ENCODE peak calls at places on chromosomes 16 and 17, in seven cellular contexts. C is iPS-NIHi11, R is psoas muscle, A is HTR-8/SVneo, P is mammary epithelial cell, N is T-helper 2 cell, G is HFFc6. E is an unnamed sample.

GRCh38 chr17:50845260-50846147 is 10.1 kb downstream of the WFIKKN2 start:
- DNase-seq in A (peak), R (peak), N (no peak), P (peak), G (peak), C (no peak), E (no peak)

GRCh38 chr17:57257911-57258885 is 1.9 kb downstream of the MSI2 start:
- DNase-seq in N (no peak), P (no peak), R (no peak), A (no peak), C (no peak), G (no peak), E (no peak)

GRCh38 chr17:40106760-40107265 is 6.4 kb upstream of the NR1D1 start:
- DNase-seq in N (no peak), R (no peak), A (no peak), P (no peak), G (no peak), C (no peak), E (no peak)

GRCh38 chr17:50026901-50027638 is 28.8 kb upstream of the ITGA3 start:
- DNase-seq in R (peak), G (peak), C (peak), A (peak), P (peak), N (peak), E (peak)

GRCh38 chr17:33712120-33712519 is 419.0 kb upstream of the ASIC2 start:
- DNase-seq in G (no peak), P (no peak), R (no peak), N (no peak), A (no peak), C (peak), E (no peak)

GRCh38 chr17:69761767-69762321 is 313.2 kb upstream of the KCNJ16 start:
- DNase-seq in C (peak), G (peak), P (peak), R (no peak), N (no peak), A (peak), E (no peak)

GRCh38 chr17:59451706-59452105 is 113.7 kb upstream of the DHX40 start:
- DNase-seq in G (peak), P (peak), R (no peak), A (peak), C (no peak), N (no peak), E (no peak)

GRCh38 chr16:1291576-1291974 is 17.9 kb upstream of the UBE2I start:
- DNase-seq in G (no peak), P (no peak), A (no peak), R (no peak), C (no peak), N (no peak), E (no peak)

GRCh38 chr17:76492989-76493501 is 8.2 kb downstream of the RHBDF2 start:
- DNase-seq in R (peak), A (peak), G (peak), C (no peak), N (no peak), P (peak), E (peak)

GRCh38 chr17:72535346-72535745 is 414.5 kb downstream of the SOX9 start:
- DNase-seq in C (no peak), A (no peak), P (no peak), G (no peak), N (no peak), R (no peak), E (no peak)

GRCh38 chr17:78777886-78778285 is 4.2 kb downstream of the CYTH1 start:
- DNase-seq in G (no peak), N (no peak), A (no peak), P (no peak), C (no peak), R (no peak), E (no peak)

E was measured in GM10248.